ENCODE peak calls at places on chromosomes 12 and 14, in ten cellular contexts. F is CD8-positive, alpha-beta T cell; C is fibroblast of the aortic adventitia; D is A549; Z is H7; Y is AG09309; M is HL-60; H is coronary artery; G is astrocyte of the spinal cord; W is mucosa of descending colon. I is an unnamed sample.

GRCh38 chr14:68199465-68200145 is 380.0 kb downstream of the RAD51B start:
- DNase-seq in F (no peak), C (peak), D (no peak), Z (peak), Y (no peak), M (no peak), H (peak), G (peak), W (no peak), I (no peak)

GRCh38 chr14:98909251-98909944 is 362.6 kb downstream of the BCL11B start:
- DNase-seq in F (no peak), C (no peak), D (peak), Z (no peak), Y (no peak), M (no peak), H (no peak), G (peak), W (no peak), I (no peak)

GRCh38 chr12:106248849-106249371 is 1.1 kb upstream of the CKAP4 start:
- DNase-seq in F (peak), C (peak), D (no peak), Z (no peak), Y (no peak), M (peak), H (no peak), G (peak), W (peak), I (no peak)

GRCh38 chr14:99560403-99560802 is 43.6 kb downstream of the CCDC85C start:
- DNase-seq in F (no peak), C (no peak), D (no peak), Z (no peak), Y (no peak), M (no peak), H (no peak), G (no peak), W (no peak), I (no peak)

GRCh38 chr12:25401547-25402345 is 151.0 kb upstream of the KRAS start:
- DNase-seq in F (no peak), C (peak), D (no peak), Z (no peak), Y (no peak), M (no peak), H (no peak), G (no peak), W (no peak), I (no peak)

GRCh38 chr12:29921307-29921706 is 137.6 kb upstream of the TMTC1 start:
- DNase-seq in F (no peak), C (peak), D (no peak), Z (no peak), Y (no peak), M (no peak), H (no peak), G (peak), W (no peak), I (peak)

GRCh38 chr12:63066782-63067181 is 84.2 kb downstream of the AVPR1A start:
- DNase-seq in F (no peak), C (no peak), D (no peak), Z (peak), Y (no peak), M (no peak), H (no peak), G (no peak), W (no peak), I (no peak)

GRCh38 chr14:76920572-76921175 is 94.5 kb downstream of the LRRC74A start:
- DNase-seq in F (no peak), C (no peak), D (no peak), Z (peak), Y (no peak), M (no peak), H (no peak), G (no peak), W (no peak), I (no peak)

GRCh38 chr12:131943876-131944275 is 5.9 kb upstream of the EP400 start:
- DNase-seq in F (no peak), C (no peak), D (no peak), Z (no peak), Y (no peak), M (no peak), H (no peak), G (no peak), W (no peak), I (no peak)

GRCh38 chr14:52553002-52553670 is 500 bp downstream of the GPR137C start:
- DNase-seq in F (peak), C (peak), D (no peak), Z (peak), Y (no peak), M (peak), H (peak), G (peak), W (peak), I (no peak)

GRCh38 chr14:93042968-93043940 is 72.5 kb downstream of the ITPK1 start:
- DNase-seq in F (no peak), C (peak), D (peak), Z (no peak), Y (peak), M (no peak), H (peak), G (peak), W (peak), I (peak)

GRCh38 chr14:75254381-75254821 is 24.2 kb upstream of the FOS start:
- DNase-seq in F (no peak), C (no peak), D (no peak), Z (no peak), Y (no peak), M (no peak), H (no peak), G (no peak), W (peak), I (no peak)

GRCh38 chr12:57135487-57135886 is 7.2 kb downstream of the LRP1 start:
- DNase-seq in F (no peak), C (peak), D (no peak), Z (peak), Y (no peak), M (no peak), H (no peak), G (no peak), W (no peak), I (peak)

GRCh38 chr12:54159140-54159539 is 29.6 kb downstream of the SMUG1 start:
- DNase-seq in F (no peak), C (no peak), D (no peak), Z (peak), Y (no peak), M (peak), H (no peak), G (no peak), W (peak), I (no peak)

GRCh38 chr14:47674546-47675238 is 713 bp downstream of the MDGA2 start:
- DNase-seq in F (no peak), C (no peak), D (no peak), Z (peak), Y (no peak), M (peak), H (no peak), G (peak), W (no peak), I (no peak)

GRCh38 chr14:71472281-71472960 is 459.8 kb upstream of the RGS6 start:
- DNase-seq in F (no peak), C (peak), D (no peak), Z (no peak), Y (peak), M (no peak), H (no peak), G (no peak), W (no peak), I (no peak)

GRCh38 chr14:56821177-56821576 is 10.9 kb upstream of the OTX2 start:
- DNase-seq in F (no peak), C (no peak), D (no peak), Z (peak), Y (no peak), M (no peak), H (no peak), G (no peak), W (no peak), I (no peak)

GRCh38 chr14:99412122-99413061 is 68.3 kb downstream of the SETD3 start:
- DNase-seq in F (no peak), C (no peak), D (no peak), Z (peak), Y (no peak), M (no peak), H (no peak), G (peak), W (no peak), I (no peak)

GRCh38 chr12:113831016-113831415 is 135.1 kb downstream of the RBM19 start:
- DNase-seq in F (no peak), C (peak), D (no peak), Z (no peak), Y (peak), M (no peak), H (no peak), G (peak), W (no peak), I (no peak)

GRCh38 chr14:81551471-81551870 is 17.8 kb upstream of the SEL1L start:
- DNase-seq in F (no peak), C (no peak), D (no peak), Z (no peak), Y (no peak), M (no peak), H (no peak), G (no peak), W (no peak), I (no peak)

GRCh38 chr12:69389836-69390235 is 30.3 kb downstream of the YEATS4 start:
- DNase-seq in F (no peak), C (peak), D (no peak), Z (no peak), Y (peak), M (no peak), H (no peak), G (peak), W (no peak), I (no peak)

GRCh38 chr12:63144556-63144955 is 6.4 kb downstream of the AVPR1A start:
- DNase-seq in F (no peak), C (no peak), D (no peak), Z (no peak), Y (no peak), M (no peak), H (no peak), G (no peak), W (no peak), I (no peak)

GRCh38 chr12:12922191-12922616 is 29.8 kb downstream of the GPRC5D start:
- DNase-seq in F (no peak), C (peak), D (no peak), Z (no peak), Y (no peak), M (no peak), H (peak), G (no peak), W (no peak), I (no peak)

GRCh38 chr12:92604786-92605185 is 98.0 kb upstream of the PLEKHG7 start:
- DNase-seq in F (no peak), C (peak), D (no peak), Z (no peak), Y (no peak), M (no peak), H (no peak), G (no peak), W (no peak), I (no peak)

GRCh38 chr12:92602930-92603623 is 99.7 kb upstream of the PLEKHG7 start:
- DNase-seq in F (no peak), C (peak), D (no peak), Z (no peak), Y (no peak), M (no peak), H (no peak), G (no peak), W (no peak), I (no peak)

GRCh38 chr12:92606956-92607355 is 95.8 kb upstream of the PLEKHG7 start:
- DNase-seq in F (no peak), C (no peak), D (no peak), Z (no peak), Y (no peak), M (no peak), H (no peak), G (no peak), W (no peak), I (no peak)

GRCh38 chr12:92603741-92604432 is 98.9 kb upstream of the PLEKHG7 start:
- DNase-seq in F (no peak), C (peak), D (no peak), Z (no peak), Y (no peak), M (no peak), H (no peak), G (no peak), W (no peak), I (no peak)

DNA sequence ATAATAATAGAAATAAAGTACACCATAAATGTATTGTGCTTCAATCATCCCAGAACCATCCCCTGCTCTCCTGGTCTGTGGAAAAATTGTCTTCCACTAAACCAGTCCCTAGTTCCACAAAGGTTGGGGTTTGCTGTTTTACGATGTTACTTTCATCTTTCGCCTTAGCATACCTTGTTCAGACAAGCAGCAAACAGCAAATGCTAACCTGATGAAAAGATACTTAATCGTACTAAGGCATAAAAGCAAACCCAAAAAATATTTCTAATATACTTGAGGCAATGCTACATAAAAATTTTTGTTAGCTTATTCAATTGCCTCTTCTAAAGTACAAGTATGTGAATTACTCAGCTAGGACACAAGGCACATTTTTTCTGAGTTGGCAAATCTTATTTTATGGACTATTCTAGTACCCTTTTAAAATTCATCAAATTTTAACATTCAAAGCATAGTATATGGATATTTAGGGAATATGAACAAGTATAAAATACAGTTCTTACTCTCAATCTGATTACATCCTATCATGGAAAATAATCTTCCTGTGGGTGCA is 97.1 kb upstream of the PLEKHG7 start:
- DNase-seq in F (no peak), C (peak), D (no peak), Z (no peak), Y (no peak), M (no peak), H (no peak), G (no peak), W (no peak), I (no peak)
- H3K4me3 ChIP-seq in F (no peak), C (no peak), D (no peak), Z (no peak), Y (no peak), M (no peak), H (no peak), G (no peak), W (no peak), I (no peak)

DNA sequence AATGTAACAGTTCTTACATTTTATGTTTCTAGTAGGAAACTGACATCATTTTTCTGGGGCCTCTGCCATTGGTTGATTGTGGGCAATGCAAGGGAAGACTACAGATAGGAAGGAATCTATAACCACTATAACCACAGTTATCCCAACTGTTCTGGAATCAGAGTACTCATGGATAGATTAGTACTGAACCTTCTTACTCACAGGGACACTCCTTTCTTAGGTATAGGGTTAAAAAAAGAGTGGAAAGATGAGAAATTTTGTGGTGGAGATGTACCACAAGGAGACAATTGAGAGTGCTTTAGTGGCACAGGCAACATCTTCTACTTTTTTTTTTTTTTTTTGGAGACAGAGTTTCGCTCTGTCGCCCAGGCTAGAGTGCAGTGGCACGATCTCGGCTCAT is 21.0 kb downstream of the TMEM116 start:
- DNase-seq in F (no peak), C (no peak), D (no peak), Z (no peak), Y (no peak), M (no peak), H (no peak), G (peak), W (no peak), I (no peak)
- H3K4me3 ChIP-seq in F (no peak), C (no peak), D (no peak), Z (no peak), Y (no peak), M (no peak), H (no peak), G (no peak), W (no peak), I (no peak)

DNA sequence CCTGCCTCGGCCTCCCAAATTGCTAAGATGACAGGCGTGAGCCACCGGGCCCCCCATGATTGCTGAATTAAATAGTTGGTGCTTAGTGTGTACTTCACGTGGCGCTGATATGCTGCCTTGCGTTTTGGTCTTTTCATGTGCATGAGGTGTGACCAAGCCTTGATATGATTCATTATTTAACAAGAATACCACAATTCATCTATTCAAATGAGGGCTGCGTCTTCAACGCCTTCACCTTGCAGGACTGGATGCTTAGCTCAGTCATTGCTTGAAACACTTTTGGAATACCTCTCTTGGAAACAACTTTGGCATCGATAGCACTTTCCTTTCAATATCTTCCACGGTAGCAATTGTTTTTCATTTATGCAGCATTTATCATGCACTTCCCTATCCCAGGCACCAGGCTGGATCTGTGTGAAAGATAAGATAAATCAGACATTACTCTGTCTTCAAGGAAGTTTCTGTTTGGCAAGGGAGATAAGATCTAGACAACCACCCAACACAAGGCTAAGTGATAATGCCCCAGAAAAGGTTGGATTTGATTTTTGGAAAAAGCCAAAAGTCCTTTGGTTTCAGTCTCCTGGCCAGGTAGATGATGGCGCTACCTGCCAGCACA is 1.3 kb upstream of the TEAD4 start:
- DNase-seq in F (no peak), C (no peak), D (peak), Z (no peak), Y (no peak), M (no peak), H (no peak), G (peak), W (no peak), I (no peak)
- H3K4me3 ChIP-seq in F (no peak), C (peak), D (peak), Z (peak), Y (peak), M (no peak), H (peak), G (peak), W (no peak), I (peak)

GRCh38 chr12:88559772-88560171 is 20.5 kb downstream of the KITLG start:
- DNase-seq in F (no peak), C (peak), D (no peak), Z (no peak), Y (no peak), M (no peak), H (no peak), G (no peak), W (no peak), I (peak)

GRCh38 chr12:88566430-88566829 is 13.8 kb downstream of the KITLG start:
- DNase-seq in F (no peak), C (peak), D (no peak), Z (no peak), Y (no peak), M (no peak), H (no peak), G (no peak), W (peak), I (no peak)

GRCh38 chr12:88559199-88559598 is 21.1 kb downstream of the KITLG start:
- DNase-seq in F (no peak), C (no peak), D (no peak), Z (no peak), Y (no peak), M (no peak), H (no peak), G (no peak), W (no peak), I (no peak)

GRCh38 chr12:88562151-88562550 is 18.1 kb downstream of the KITLG start:
- DNase-seq in F (no peak), C (no peak), D (no peak), Z (no peak), Y (no peak), M (no peak), H (no peak), G (no peak), W (peak), I (no peak)

DNA sequence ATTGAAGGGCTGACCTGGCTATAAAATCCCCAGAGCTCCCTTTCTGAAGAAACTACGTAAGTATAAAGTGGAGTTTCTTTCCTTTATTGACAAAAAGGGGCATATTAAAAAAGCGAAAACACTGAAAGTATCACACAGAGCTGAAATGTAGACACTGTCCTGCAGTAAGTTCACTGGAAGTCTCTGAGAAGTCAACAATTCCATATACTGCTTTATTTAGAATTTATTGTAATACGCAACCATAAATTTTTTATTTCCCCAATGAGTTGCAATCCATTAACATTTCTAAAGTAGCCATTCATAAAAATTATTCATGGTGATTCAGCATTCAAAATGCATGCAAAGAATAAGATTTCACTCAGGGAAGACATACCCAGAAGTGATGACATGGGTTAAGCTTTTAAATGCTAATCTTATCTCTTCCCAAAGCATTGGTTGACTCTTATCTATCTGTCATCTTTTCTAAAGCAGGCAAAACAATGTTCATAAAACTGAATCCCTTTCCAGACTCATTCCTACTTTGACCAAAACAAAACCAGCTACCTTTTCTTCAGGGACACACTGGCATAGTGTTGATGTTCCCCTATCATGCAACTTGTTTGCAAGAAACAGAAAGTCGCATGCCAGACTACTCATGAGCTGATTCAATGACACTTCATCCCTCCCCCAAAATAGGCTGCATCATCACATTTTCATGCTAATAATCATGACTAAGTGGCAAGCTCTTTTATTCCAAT is 17.3 kb downstream of the KITLG start:
- DNase-seq in F (no peak), C (peak), D (no peak), Z (no peak), Y (no peak), M (no peak), H (no peak), G (no peak), W (no peak), I (no peak)
- H3K4me3 ChIP-seq in F (no peak), C (no peak), D (no peak), Z (no peak), Y (no peak), M (no peak), H (no peak), G (no peak), W (no peak), I (no peak)

GRCh38 chr12:45050751-45051489 is at the start of gene DBX2:
- DNase-seq in F (no peak), C (peak), D (no peak), Z (peak), Y (no peak), M (no peak), H (no peak), G (peak), W (no peak), I (no peak)

GRCh38 chr12:45050331-45050750 is 558 bp downstream of the DBX2 start:
- DNase-seq in F (no peak), C (no peak), D (no peak), Z (peak), Y (no peak), M (no peak), H (no peak), G (no peak), W (no peak), I (no peak)

GRCh38 chr12:45049912-45050318 is 984 bp downstream of the DBX2 start:
- DNase-seq in F (no peak), C (peak), D (no peak), Z (no peak), Y (no peak), M (no peak), H (no peak), G (peak), W (no peak), I (no peak)

GRCh38 chr12:45051490-45052105 is 699 bp upstream of the DBX2 start:
- DNase-seq in F (no peak), C (peak), D (no peak), Z (peak), Y (no peak), M (no peak), H (no peak), G (peak), W (no peak), I (peak)
- H3K4me3 ChIP-seq in F (no peak), C (peak), D (peak), Z (peak), Y (peak), M (no peak), H (peak), G (peak), W (no peak), I (peak)

I was measured in HFF-Myc.